ENCODE peak calls at places on chromosomes 1 and 21, in ten cellular contexts. B, D, E, Z, F, A, J, L, C and I are unnamed samples.

GRCh38 chr1:201285846-201286245 is 2.5 kb downstream of the PKP1 start:
- DNase-seq in B (no peak), A (no peak), L (no peak), D (no peak), Z (no peak), C (no peak), J (no peak), E (no peak), F (no peak), I (no peak)

GRCh38 chr1:101567582-101568189 is 330.9 kb downstream of the S1PR1 start:
- DNase-seq in J (peak), D (peak), F (peak), Z (peak), E (peak), C (peak), B (peak), L (no peak), A (no peak), I (no peak)

GRCh38 chr1:18232052-18232451 is 124.5 kb downstream of the IGSF21 start:
- DNase-seq in B (no peak), L (no peak), J (no peak), A (no peak), E (no peak), Z (no peak), C (no peak), D (no peak), F (no peak), I (no peak)

GRCh38 chr21:22554690-22555316 is 1556.6 kb downstream of the NCAM2 start:
- DNase-seq in B (no peak), C (no peak), E (no peak), J (no peak), Z (no peak), L (no peak), A (no peak), D (no peak), F (no peak), I (no peak)

GRCh38 chr1:31843506-31843905 is 27.7 kb upstream of the SPOCD1 start:
- DNase-seq in E (no peak), B (peak), A (no peak), D (no peak), L (peak), J (no peak), Z (peak), C (no peak), F (peak), I (no peak)

GRCh38 chr1:75361260-75361659 is 227.1 kb downstream of the LHX8 start:
- DNase-seq in L (no peak), B (no peak), F (no peak), C (no peak), D (no peak), A (no peak), Z (no peak), J (no peak), E (no peak), I (no peak)

GRCh38 chr1:159949123-159949522 is 3.7 kb upstream of the IGSF9 start:
- DNase-seq in C (no peak), E (peak), Z (no peak), J (no peak), F (no peak), L (peak), D (no peak), A (no peak), B (no peak), I (no peak)

GRCh38 chr1:30714025-30714424 is 9.4 kb downstream of the MATN1 start:
- DNase-seq in B (no peak), C (no peak), F (no peak), J (no peak), Z (no peak), E (no peak), L (no peak), A (no peak), D (no peak), I (no peak)

GRCh38 chr21:17527240-17527639 is 14.4 kb downstream of the CXADR start:
- DNase-seq in J (no peak), Z (peak), D (no peak), C (peak), E (no peak), B (peak), A (peak), F (peak), L (peak), I (no peak)

GRCh38 chr1:7680791-7681165 is 90.3 kb upstream of the VAMP3 start:
- DNase-seq in E (no peak), J (no peak), Z (no peak), D (no peak), A (no peak), C (no peak), F (no peak), L (no peak), B (peak), I (no peak)

GRCh38 chr1:47524272-47524671 is 86.4 kb downstream of the FOXD2 start:
- DNase-seq in Z (peak), A (no peak), F (no peak), D (no peak), L (no peak), B (no peak), E (no peak), J (no peak), C (no peak), I (no peak)

GRCh38 chr21:39575778-39576177 is 37.0 kb upstream of the B3GALT5 start:
- DNase-seq in B (no peak), C (peak), J (no peak), A (no peak), Z (peak), E (no peak), L (no peak), F (peak), D (no peak), I (no peak)

GRCh38 chr1:246418565-246419312 is 88.3 kb downstream of the SMYD3 start:
- DNase-seq in A (no peak), J (no peak), B (no peak), F (no peak), E (no peak), D (no peak), L (no peak), C (no peak), Z (no peak), I (no peak)

GRCh38 chr1:110783292-110783918 is 89.5 kb upstream of the CD53 start:
- DNase-seq in B (peak), A (peak), L (peak), C (peak), Z (peak), J (peak), F (peak), E (peak), D (peak), I (peak)

GRCh38 chr1:12798911-12799310 is 7.7 kb downstream of the PRAMEF1 start:
- DNase-seq in L (no peak), J (no peak), F (no peak), E (no peak), C (no peak), A (no peak), D (no peak), Z (no peak), B (no peak), I (no peak)

GRCh38 chr1:211577826-211578639 is 928 bp downstream of the SLC30A1 start:
- DNase-seq in F (peak), B (peak), C (peak), A (no peak), Z (peak), D (peak), E (peak), L (peak), J (peak), I (no peak)

GRCh38 chr1:19405195-19405760 is 80.1 kb downstream of the CAPZB start:
- DNase-seq in F (no peak), Z (no peak), D (no peak), L (no peak), C (no peak), A (no peak), E (no peak), B (no peak), J (no peak), I (no peak)

GRCh38 chr1:24830680-24831272 is 85.5 kb downstream of the CLIC4 start:
- DNase-seq in D (peak), J (no peak), C (peak), A (peak), E (no peak), F (peak), B (peak), Z (peak), L (no peak), I (peak)

GRCh38 chr1:223750730-223751572 is 38.6 kb downstream of the CAPN2 start:
- DNase-seq in D (no peak), C (no peak), A (no peak), F (no peak), J (no peak), B (no peak), L (no peak), E (no peak), Z (no peak), I (no peak)

GRCh38 chr21:42032968-42033367 is 22.8 kb upstream of the ZBTB21 start:
- DNase-seq in E (no peak), Z (no peak), C (no peak), F (no peak), A (no peak), D (no peak), J (no peak), L (no peak), B (no peak), I (no peak)

GRCh38 chr1:172978595-172978994 is 72.1 kb downstream of the TNFSF18 start:
- DNase-seq in J (no peak), B (no peak), L (no peak), Z (no peak), A (no peak), E (no peak), D (no peak), C (no peak), F (peak), I (no peak)

GRCh38 chr1:247385283-247385682 is 30.7 kb upstream of the NLRP3 start:
- DNase-seq in F (peak), D (no peak), B (no peak), E (no peak), L (no peak), C (no peak), A (no peak), J (no peak), Z (peak), I (no peak)

GRCh38 chr1:107748529-107748928 is 216.5 kb downstream of the VAV3 start:
- DNase-seq in D (no peak), B (no peak), C (peak), A (no peak), F (peak), Z (peak), J (no peak), E (no peak), L (no peak), I (no peak)

GRCh38 chr1:54153548-54154439 is 994 bp upstream of the CDCP2 start:
- DNase-seq in L (peak), E (peak), D (no peak), Z (peak), F (peak), J (no peak), C (no peak), B (no peak), A (no peak), I (peak)

GRCh38 chr21:23218667-23219066 is 2220.5 kb downstream of the NCAM2 start:
- DNase-seq in B (no peak), F (no peak), L (no peak), J (no peak), Z (no peak), E (no peak), D (no peak), A (no peak), C (no peak), I (no peak)